ENCODE peak calls at places on chromosomes 11 and 22, in ten cellular contexts. D is GM23338, E is GM23248, P is neuronal stem cell, R is DND-41, G is HCT116, I is H9, L is A549, U is K562, Y is IMR-90. H is an unnamed sample. For H3K4me1, the result is how much of the 10 kb centered on the place peaks cover.

GRCh38 chr11:116687458-116688201 is 85.2 kb downstream of the BUD13 start:
- DNase-seq in D (peak), E (no peak), P (peak), R (no peak), G (no peak), I (peak), L (no peak), U (no peak), Y (no peak), H (no peak)

GRCh38 chr11:66559141-66559861 is 9.1 kb downstream of the CTSF start:
- DNase-seq in D (peak), E (peak), P (no peak), R (no peak), G (no peak), I (peak), L (no peak), U (peak), Y (no peak), H (no peak)

GRCh38 chr11:18280438-18281046 is 14.5 kb downstream of the SAA1 start:
- DNase-seq in D (no peak), E (no peak), P (no peak), R (no peak), G (no peak), I (no peak), L (no peak), U (no peak), Y (no peak), H (no peak)

GRCh38 chr11:19962795-19963163 is 197.5 kb downstream of the DBX1 start:
- DNase-seq in D (no peak), E (peak), P (no peak), R (no peak), G (no peak), I (no peak), L (no peak), U (no peak), Y (peak), H (peak)

GRCh38 chr11:66856496-66857233 is at the start of gene LRFN4:
- DNase-seq in D (peak), E (peak), P (no peak), R (no peak), G (no peak), I (no peak), L (peak), U (peak), Y (no peak), H (peak)

GRCh38 chr22:42866100-42866499 is 9.0 kb upstream of the ARFGAP3 start:
- DNase-seq in D (no peak), E (no peak), P (no peak), R (no peak), G (no peak), I (no peak), L (no peak), U (no peak), Y (no peak), H (no peak)

GRCh38 chr11:126832387-126832786 is 168.2 kb downstream of the KIRREL3 start:
- DNase-seq in D (no peak), E (no peak), P (no peak), R (no peak), G (no peak), I (no peak), L (no peak), U (no peak), Y (no peak), H (no peak)

GRCh38 chr11:111066861-111067260 is 178.7 kb upstream of the POU2AF2 start:
- DNase-seq in D (no peak), E (no peak), P (no peak), R (no peak), G (no peak), I (no peak), L (no peak), U (no peak), Y (no peak), H (peak)

GRCh38 chr22:31230871-31231621 is 18.9 kb downstream of the LIMK2 start:
- DNase-seq in D (peak), E (peak), P (no peak), R (peak), G (no peak), I (no peak), L (peak), U (peak), Y (peak), H (peak)

GRCh38 chr11:128058580-128059208 is 528.7 kb downstream of the ETS1 start:
- DNase-seq in D (no peak), E (no peak), P (no peak), R (peak), G (no peak), I (no peak), L (no peak), U (no peak), Y (no peak), H (no peak)

GRCh38 chr22:36768616-36769015 is 7.3 kb downstream of the IFT27 start:
- DNase-seq in D (no peak), E (no peak), P (no peak), R (no peak), G (no peak), I (no peak), L (no peak), U (no peak), Y (no peak), H (no peak)

GRCh38 chr22:31346733-31347250 is 646 bp upstream of the PATZ1 start:
- DNase-seq in D (peak), E (peak), P (peak), R (no peak), G (no peak), I (peak), L (peak), U (peak), Y (peak), H (peak)

GRCh38 chr11:64765291-64765803 is 5.6 kb upstream of the PYGM start:
- DNase-seq in D (peak), E (no peak), P (no peak), R (no peak), G (no peak), I (peak), L (no peak), U (no peak), Y (no peak), H (no peak)

GRCh38 chr22:22683668-22684361 is 39.4 kb downstream of the GGTLC2 start:
- DNase-seq in D (no peak), E (no peak), P (no peak), R (no peak), G (no peak), I (no peak), L (no peak), U (no peak), Y (no peak), H (no peak)

GRCh38 chr11:1219836-1220810 is 2.7 kb upstream of the MUC5B start:
- DNase-seq in D (no peak), E (no peak), P (no peak), R (no peak), G (no peak), I (peak), L (peak), U (no peak), Y (no peak), H (no peak)

GRCh38 chr22:44459041-44459440 is 39.0 kb downstream of the RTL6 start:
- DNase-seq in D (no peak), E (no peak), P (no peak), R (peak), G (no peak), I (no peak), L (no peak), U (no peak), Y (no peak), H (no peak)

GRCh38 chr11:68040121-68040956 is 1.5 kb downstream of the TCIRG1 start:
- DNase-seq in D (peak), E (peak), P (no peak), R (peak), G (no peak), I (peak), L (peak), U (peak), Y (peak), H (no peak)

GRCh38 chr22:50612715-50613221 is 12.2 kb downstream of the MAPK8IP2 start:
- DNase-seq in D (peak), E (no peak), P (no peak), R (no peak), G (no peak), I (peak), L (no peak), U (peak), Y (no peak), H (no peak)

GRCh38 chr22:43848366-43849171 is 13.7 kb downstream of the SULT4A1 start:
- DNase-seq in D (peak), E (peak), P (no peak), R (no peak), G (peak), I (peak), L (peak), U (no peak), Y (peak), H (no peak)

GRCh38 chr11:46278387-46279173 is 1.1 kb downstream of the CREB3L1 start:
- DNase-seq in D (peak), E (peak), P (no peak), R (no peak), G (no peak), I (peak), L (no peak), U (peak), Y (peak), H (no peak)

GRCh38 chr22:28440517-28441366 is 238.9 kb downstream of the TTC28 start:
- DNase-seq in D (no peak), E (peak), P (no peak), R (no peak), G (no peak), I (no peak), L (no peak), U (no peak), Y (peak), H (no peak)

GRCh38 chr11:102256251-102256650 is 61.0 kb upstream of the BIRC3 start:
- DNase-seq in D (no peak), E (peak), P (no peak), R (no peak), G (no peak), I (no peak), L (no peak), U (no peak), Y (peak), H (peak)

GRCh38 chr22:45645526-45646414 is 25.9 kb upstream of the ATXN10 start:
- DNase-seq in D (peak), E (peak), P (peak), R (peak), G (peak), I (peak), L (peak), U (peak), Y (peak), H (peak)

GRCh38 chr11:93444671-93445073 is 98.5 kb downstream of the SMCO4 start:
- DNase-seq in D (peak), E (peak), P (peak), R (peak), G (no peak), I (peak), L (no peak), U (no peak), Y (peak), H (peak)

GRCh38 chr11:57248780-57249383 is 11.8 kb upstream of the APLNR start:
- DNase-seq in D (peak), E (peak), P (peak), R (peak), G (peak), I (peak), L (peak), U (peak), Y (peak), H (peak)

GRCh38 chr11:97451441-97451840 is 1061.6 kb downstream of the JRKL start:
- DNase-seq in D (no peak), E (no peak), P (no peak), R (no peak), G (no peak), I (no peak), L (no peak), U (no peak), Y (no peak), H (no peak)

GRCh38 chr22:43951391-43951790 is 3.9 kb upstream of the SAMM50 start:
- DNase-seq in D (no peak), E (no peak), P (no peak), R (no peak), G (no peak), I (no peak), L (no peak), U (no peak), Y (no peak), H (no peak)

GRCh38 chr11:9577032-9577431 is 3.6 kb downstream of the WEE1 start:
- DNase-seq in D (no peak), E (peak), P (no peak), R (no peak), G (no peak), I (no peak), L (no peak), U (no peak), Y (peak), H (peak)

GRCh38 chr11:35088676-35089075 is 50.3 kb upstream of the CD44 start:
- DNase-seq in D (no peak), E (peak), P (no peak), R (no peak), G (no peak), I (no peak), L (no peak), U (no peak), Y (peak), H (peak)

GRCh38 chr11:95318459-95318858 is 87.5 kb upstream of the SESN3 start:
- DNase-seq in D (no peak), E (no peak), P (no peak), R (no peak), G (no peak), I (no peak), L (no peak), U (no peak), Y (no peak), H (no peak)

GRCh38 chr11:122486793-122487495 is 168.6 kb upstream of the UBASH3B start:
- DNase-seq in D (peak), E (peak), P (peak), R (peak), G (peak), I (peak), L (peak), U (no peak), Y (peak), H (peak)

GRCh38 chr11:77497368-77497767 is 23.5 kb upstream of the PAK1 start:
- DNase-seq in D (no peak), E (peak), P (no peak), R (no peak), G (no peak), I (no peak), L (no peak), U (no peak), Y (peak), H (no peak)

GRCh38 chr22:23764931-23765881 is 2.4 kb downstream of the C22orf15 start:
- DNase-seq in D (no peak), E (no peak), P (no peak), R (no peak), G (no peak), I (no peak), L (no peak), U (no peak), Y (no peak), H (no peak)

GRCh38 chr11:118705111-118705741 is 25.8 kb upstream of the TREH start:
- DNase-seq in D (no peak), E (no peak), P (no peak), R (peak), G (no peak), I (no peak), L (no peak), U (no peak), Y (no peak), H (no peak)

GRCh38 chr11:67666676-67667489 is 7.5 kb downstream of the ALDH3B2 start:
- DNase-seq in D (no peak), E (no peak), P (no peak), R (peak), G (no peak), I (no peak), L (no peak), U (no peak), Y (no peak), H (no peak)

DNA sequence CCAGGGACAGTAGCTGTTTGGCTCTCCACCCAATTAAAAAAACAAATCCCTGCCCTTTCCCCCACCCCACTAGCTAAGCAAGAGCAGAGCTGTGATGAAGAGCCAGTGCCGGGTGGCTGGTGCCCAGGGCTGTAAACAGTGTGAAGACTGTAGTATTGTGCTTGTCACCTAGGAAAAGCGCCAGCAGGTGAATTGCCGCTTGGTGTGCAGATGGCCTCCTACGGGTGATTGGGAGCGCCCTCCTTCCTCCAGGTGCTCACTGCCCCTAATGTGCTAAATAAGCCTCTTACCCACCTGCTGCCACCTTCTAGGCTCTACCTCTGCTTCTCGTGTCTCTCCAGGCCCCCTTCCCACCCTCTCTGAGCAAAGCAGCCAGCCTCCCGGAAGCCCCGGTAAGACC is 18.4 kb upstream of the RAPSN start:
- DNase-seq in D (no peak), E (no peak), P (no peak), R (no peak), G (no peak), I (no peak), L (no peak), U (no peak), Y (no peak), H (no peak)
- H3K4me1 ChIP-seq in D (under half), E (under half), P (under half), R (under half), G (under half), I (under half), L (under half), U (under half), Y (under half), H (under half)

GRCh38 chr11:131094828-131095227 is 178.5 kb upstream of the SNX19 start:
- DNase-seq in D (no peak), E (no peak), P (no peak), R (no peak), G (no peak), I (no peak), L (no peak), U (no peak), Y (no peak), H (no peak)

GRCh38 chr11:131095501-131096185 is 179.4 kb upstream of the SNX19 start:
- DNase-seq in D (peak), E (no peak), P (no peak), R (no peak), G (no peak), I (no peak), L (no peak), U (no peak), Y (no peak), H (no peak)

GRCh38 chr11:131099013-131099412 is 182.7 kb upstream of the SNX19 start:
- DNase-seq in D (no peak), E (peak), P (no peak), R (no peak), G (no peak), I (no peak), L (peak), U (no peak), Y (peak), H (peak)

GRCh38 chr11:131099746-131100145 is 183.5 kb upstream of the SNX19 start:
- DNase-seq in D (no peak), E (peak), P (no peak), R (no peak), G (no peak), I (no peak), L (no peak), U (no peak), Y (peak), H (no peak)
- H3K4me2 ChIP-seq in D (no peak), E (no peak), P (no peak), R (no peak), G (no peak), I (no peak), L (no peak), U (no peak), Y (peak), H (no peak)

DNA sequence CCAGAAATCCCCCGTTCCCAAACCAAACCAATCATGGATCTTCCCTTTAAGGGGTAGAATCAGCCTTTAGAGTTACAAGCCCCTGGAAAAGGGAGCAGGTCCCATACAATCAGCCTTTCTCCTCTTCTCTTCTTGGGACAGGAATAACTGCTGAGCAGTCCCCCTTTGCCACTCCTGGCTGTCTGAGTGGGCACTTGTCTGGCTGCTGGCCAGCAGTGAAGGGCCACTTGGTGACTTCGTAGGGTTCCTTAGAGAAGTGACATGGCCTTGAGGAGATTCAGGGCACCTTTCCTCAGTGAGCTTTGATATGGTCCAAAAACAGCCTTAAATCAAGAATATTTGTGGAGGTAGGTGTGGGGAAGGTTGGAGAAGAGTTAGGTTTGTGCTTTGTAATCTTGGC is 53.5 kb upstream of the HORMAD2 start:
- DNase-seq in D (no peak), E (no peak), P (no peak), R (no peak), G (no peak), I (no peak), L (no peak), U (no peak), Y (no peak), H (no peak)
- H3K4me1 ChIP-seq in D (under half), E (under half), P (under half), R (under half), G (under half), I (under half), L (under half), U (under half), Y (under half), H (under half)

GRCh38 chr11:44067266-44067665 is 1.2 kb downstream of the ACCS start:
- DNase-seq in D (no peak), E (no peak), P (no peak), R (no peak), G (no peak), I (no peak), L (no peak), U (no peak), Y (no peak), H (no peak)
- H3K4me2 ChIP-seq in D (peak), E (peak), P (no peak), R (no peak), G (peak), I (no peak), L (peak), U (peak), Y (no peak), H (peak)

GRCh38 chr22:46775789-46776485 is 13.5 kb downstream of the TBC1D22A start:
- DNase-seq in D (no peak), E (no peak), P (no peak), R (no peak), G (no peak), I (no peak), L (no peak), U (no peak), Y (no peak), H (no peak)

GRCh38 chr22:46770726-46771125 is 8.3 kb downstream of the TBC1D22A start:
- DNase-seq in D (no peak), E (no peak), P (no peak), R (no peak), G (no peak), I (no peak), L (no peak), U (no peak), Y (no peak), H (no peak)

GRCh38 chr22:46774456-46775363 is 12.3 kb downstream of the TBC1D22A start:
- DNase-seq in D (no peak), E (no peak), P (no peak), R (no peak), G (no peak), I (no peak), L (no peak), U (no peak), Y (no peak), H (no peak)

GRCh38 chr22:46775364-46775758 is 12.9 kb downstream of the TBC1D22A start:
- DNase-seq in D (no peak), E (no peak), P (no peak), R (no peak), G (no peak), I (no peak), L (no peak), U (no peak), Y (no peak), H (no peak)

GRCh38 chr22:46773074-46773473 is 10.6 kb downstream of the TBC1D22A start:
- DNase-seq in D (no peak), E (no peak), P (no peak), R (no peak), G (no peak), I (no peak), L (no peak), U (no peak), Y (no peak), H (no peak)
- H3K4me1 ChIP-seq in D (under half), E (under half), P (under half), R (under half), G (under half), I (under half), L (under half), U (under half), Y (under half), H (under half)

GRCh38 chr11:32184057-32185055 is 93.5 kb downstream of the RCN1 start:
- DNase-seq in D (no peak), E (no peak), P (no peak), R (no peak), G (no peak), I (no peak), L (no peak), U (no peak), Y (no peak), H (no peak)
- H3K4me2 ChIP-seq in D (no peak), E (no peak), P (no peak), R (no peak), G (no peak), I (no peak), L (no peak), U (no peak), Y (no peak), H (no peak)

H was measured in mammary epithelial cell.